ENCODE peak calls at places on chromosomes 11 and 22, in eight cellular contexts. Z, C, J, I, V, E, X and B are unnamed samples.

GRCh38 chr11:106998126-106998525 is 20.1 kb downstream of the GUCY1A2 start:
- DNase-seq in Z (no peak), C (no peak), J (no peak), I (no peak), V (no peak), E (no peak), X (no peak), B (no peak)

GRCh38 chr11:2116680-2117079 is 22.5 kb downstream of the IGF2 start:
- DNase-seq in Z (no peak), C (no peak), J (no peak), I (no peak), V (no peak), E (no peak), X (no peak), B (no peak)

GRCh38 chr11:22337571-22338464 is at the start of gene SLC17A6:
- DNase-seq in Z (no peak), C (peak), J (peak), I (no peak), V (no peak), E (peak), X (no peak), B (peak)

GRCh38 chr22:20116376-20116950 is 559 bp downstream of the RANBP1 start:
- DNase-seq in Z (peak), C (peak), J (peak), I (no peak), V (peak), E (peak), X (no peak), B (peak)

GRCh38 chr22:41517172-41518047 is 26.9 kb downstream of the POLR3H start:
- DNase-seq in Z (peak), C (peak), J (peak), I (peak), V (no peak), E (peak), X (peak), B (peak)

GRCh38 chr11:118947091-118947490 is 9.0 kb upstream of the UPK2 start:
- DNase-seq in Z (no peak), C (no peak), J (no peak), I (no peak), V (no peak), E (no peak), X (no peak), B (no peak)

GRCh38 chr11:76226626-76227025 is 20.3 kb upstream of the WNT11 start:
- DNase-seq in Z (no peak), C (no peak), J (no peak), I (no peak), V (no peak), E (no peak), X (no peak), B (no peak)

GRCh38 chr11:121337740-121338272 is 45.2 kb downstream of the SC5D start:
- DNase-seq in Z (no peak), C (no peak), J (no peak), I (no peak), V (no peak), E (no peak), X (no peak), B (no peak)

GRCh38 chr11:32173977-32174376 is 83.1 kb downstream of the RCN1 start:
- DNase-seq in Z (no peak), C (no peak), J (no peak), I (no peak), V (no peak), E (no peak), X (no peak), B (no peak)

GRCh38 chr11:12964650-12965049 is 44.5 kb upstream of the RASSF10 start:
- DNase-seq in Z (no peak), C (no peak), J (no peak), I (no peak), V (no peak), E (no peak), X (no peak), B (no peak)

GRCh38 chr11:105000167-105000566 is 22.8 kb downstream of the CASP5 start:
- DNase-seq in Z (no peak), C (no peak), J (peak), I (no peak), V (no peak), E (no peak), X (no peak), B (no peak)

GRCh38 chr11:4018641-4019040 is 76.0 kb upstream of the RRM1 start:
- DNase-seq in Z (no peak), C (no peak), J (no peak), I (no peak), V (no peak), E (no peak), X (no peak), B (no peak)

GRCh38 chr11:26201411-26201810 is 130.5 kb upstream of the ANO3 start:
- DNase-seq in Z (no peak), C (no peak), J (no peak), I (no peak), V (no peak), E (no peak), X (no peak), B (no peak)

GRCh38 chr11:19802773-19803293 is 90.2 kb downstream of the NAV2 start:
- DNase-seq in Z (no peak), C (no peak), J (no peak), I (no peak), V (no peak), E (no peak), X (no peak), B (no peak)

GRCh38 chr11:8253566-8253965 is 10.1 kb downstream of the LMO1 start:
- DNase-seq in Z (no peak), C (no peak), J (no peak), I (no peak), V (no peak), E (no peak), X (no peak), B (no peak)

GRCh38 chr11:95295382-95295781 is 64.4 kb upstream of the SESN3 start:
- DNase-seq in Z (no peak), C (no peak), J (no peak), I (no peak), V (no peak), E (no peak), X (no peak), B (no peak)

GRCh38 chr22:25540128-25540790 is 24.2 kb upstream of the GRK3 start:
- DNase-seq in Z (no peak), C (peak), J (no peak), I (no peak), V (no peak), E (no peak), X (no peak), B (no peak)

GRCh38 chr11:118289411-118289810 is 15.1 kb upstream of the CD3E start:
- DNase-seq in Z (no peak), C (no peak), J (no peak), I (no peak), V (no peak), E (no peak), X (no peak), B (no peak)

GRCh38 chr11:67406969-67407699 is 3.3 kb downstream of the TBC1D10C start:
- DNase-seq in Z (no peak), C (no peak), J (no peak), I (peak), V (no peak), E (no peak), X (no peak), B (no peak)

GRCh38 chr11:59283825-59284772 is 71.4 kb upstream of the MPEG1 start:
- DNase-seq in Z (no peak), C (peak), J (peak), I (peak), V (no peak), E (no peak), X (no peak), B (peak)
- TF ChIP-seq CTCF in Z (peak), C (peak), J (peak), I (peak), V (peak), E (peak), X (peak), B (peak)

GRCh38 chr11:44977493-44977984 is 26.9 kb upstream of the TP53I11 start:
- DNase-seq in Z (no peak), C (no peak), J (peak), I (peak), V (peak), E (no peak), X (no peak), B (no peak)
- TF ChIP-seq CTCF in Z (no peak), C (peak), J (peak), I (peak), V (peak), E (no peak), X (peak), B (peak)

GRCh38 chr22:47841166-47841565 is 1078.7 kb downstream of the TBC1D22A start:
- DNase-seq in Z (no peak), C (no peak), J (no peak), I (no peak), V (no peak), E (no peak), X (no peak), B (no peak)

GRCh38 chr22:47839586-47840245 is 1077.3 kb downstream of the TBC1D22A start:
- DNase-seq in Z (no peak), C (no peak), J (no peak), I (peak), V (no peak), E (no peak), X (no peak), B (peak)

GRCh38 chr22:47836957-47837356 is 1074.5 kb downstream of the TBC1D22A start:
- DNase-seq in Z (no peak), C (peak), J (no peak), I (no peak), V (no peak), E (no peak), X (no peak), B (no peak)

GRCh38 chr22:47835726-47836125 is 1073.3 kb downstream of the TBC1D22A start:
- DNase-seq in Z (no peak), C (peak), J (no peak), I (no peak), V (no peak), E (no peak), X (no peak), B (no peak)

DNA sequence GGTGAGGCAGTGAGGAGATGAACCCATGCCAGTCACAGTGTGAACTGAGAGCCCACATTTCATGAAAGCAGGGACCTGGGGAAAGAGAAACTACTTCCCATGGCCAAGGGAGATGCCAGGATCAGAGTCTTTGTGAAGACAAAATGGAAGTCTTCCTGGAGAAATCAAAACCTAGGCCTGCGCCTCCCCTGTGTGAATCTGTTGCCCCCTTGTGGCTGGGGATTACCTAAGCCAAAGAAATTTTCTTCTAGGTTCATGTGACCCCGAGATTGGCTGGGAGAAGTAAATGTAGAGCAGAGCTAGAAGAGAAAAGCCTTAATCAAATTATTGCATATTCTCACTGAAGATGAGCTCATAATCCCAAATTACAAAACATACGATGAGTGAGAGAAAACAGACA is 1075.3 kb downstream of the TBC1D22A start:
- DNase-seq in Z (no peak), C (peak), J (peak), I (peak), V (no peak), E (no peak), X (no peak), B (no peak)
- TF ChIP-seq CTCF in Z (no peak), C (peak), J (peak), I (peak), V (peak), E (peak), X (peak), B (peak)

GRCh38 chr11:15605094-15605493 is 490.4 kb downstream of the INSC start:
- DNase-seq in Z (no peak), C (no peak), J (no peak), I (no peak), V (no peak), E (no peak), X (no peak), B (no peak)
- TF ChIP-seq CTCF in Z (no peak), C (no peak), J (no peak), I (no peak), V (no peak), E (no peak), X (no peak), B (no peak)

GRCh38 chr22:31584804-31585160 is 77.2 kb downstream of the PISD start:
- DNase-seq in Z (no peak), C (no peak), J (no peak), I (no peak), V (no peak), E (no peak), X (no peak), B (no peak)

GRCh38 chr22:31585161-31585859 is 76.7 kb downstream of the PISD start:
- DNase-seq in Z (no peak), C (no peak), J (no peak), I (no peak), V (no peak), E (no peak), X (no peak), B (no peak)

GRCh38 chr22:31583861-31584485 is 78.0 kb downstream of the PISD start:
- DNase-seq in Z (no peak), C (no peak), J (no peak), I (no peak), V (no peak), E (no peak), X (no peak), B (no peak)

GRCh38 chr22:31586137-31586920 is 75.7 kb downstream of the PISD start:
- DNase-seq in Z (no peak), C (peak), J (no peak), I (no peak), V (no peak), E (no peak), X (no peak), B (no peak)

GRCh38 chr22:31588970-31589675 is 72.9 kb downstream of the PISD start:
- DNase-seq in Z (no peak), C (peak), J (no peak), I (no peak), V (no peak), E (no peak), X (no peak), B (no peak)
- TF ChIP-seq CTCF in Z (no peak), C (no peak), J (no peak), I (no peak), V (no peak), E (no peak), X (no peak), B (no peak)

GRCh38 chr11:46238078-46238966 is 39.1 kb upstream of the CREB3L1 start:
- DNase-seq in Z (peak), C (peak), J (peak), I (peak), V (no peak), E (peak), X (peak), B (peak)
- TF ChIP-seq CTCF in Z (peak), C (no peak), J (no peak), I (peak), V (peak), E (no peak), X (peak), B (no peak)